ENCODE peak calls at places on chromosomes 3 and 15, in seven cellular contexts. One of them, this sample, is unnamed.
A peak's percentile ranks its signal among the peaks of the same experiment; 100 is the strongest.

GRCh38 chr3:146968204-146968651 is 363.1 kb upstream of the PLSCR5 start:
- DNase-seq in NCI-H2227 treated with DMSO at 0.1 percent for 48 hours: no peak
- DNase-seq in H54: peak; percentile 12
- DNase-seq in NCI-H1092: no peak
- DNase-seq in NCI-H345: no peak
- DNase-seq in left cardiac atrium: no peak
- DNase-seq in DND-41: peak; percentile 35
- DNase-seq in this sample: no peak

GRCh38 chr3:136070953-136071949 is 105.7 kb downstream of the PPP2R3A start:
- DNase-seq in NCI-H1092: no peak
- DNase-seq in left cardiac atrium: no peak
- DNase-seq in NCI-H345: no peak
- DNase-seq in NCI-H2227 treated with DMSO at 0.1 percent for 48 hours: no peak
- DNase-seq in DND-41: no peak
- DNase-seq in H54: no peak
- DNase-seq in this sample: no peak

GRCh38 chr3:10004506-10004905 is 17.9 kb upstream of the EMC3 start:
- DNase-seq in NCI-H2227 treated with DMSO at 0.1 percent for 48 hours: no peak
- DNase-seq in H54: no peak
- DNase-seq in DND-41: no peak
- DNase-seq in NCI-H345: no peak
- DNase-seq in NCI-H1092: no peak
- DNase-seq in left cardiac atrium: no peak
- DNase-seq in this sample: no peak

GRCh38 chr3:138948371-138949001 is 1.5 kb downstream of the FOXL2NB start:
- DNase-seq in NCI-H2227 treated with DMSO at 0.1 percent for 48 hours: no peak
- DNase-seq in left cardiac atrium: no peak
- DNase-seq in DND-41: no peak
- DNase-seq in NCI-H1092: no peak
- DNase-seq in H54: no peak
- DNase-seq in NCI-H345: no peak
- DNase-seq in this sample: no peak

GRCh38 chr3:157089455-157090221 is 70.3 kb downstream of the CCNL1 start:
- DNase-seq in NCI-H1092: no peak
- DNase-seq in left cardiac atrium: peak; percentile 41
- DNase-seq in NCI-H2227 treated with DMSO at 0.1 percent for 48 hours: no peak
- DNase-seq in DND-41: no peak
- DNase-seq in H54: no peak
- DNase-seq in NCI-H345: no peak
- DNase-seq in this sample: no peak

GRCh38 chr15:31371520-31372240 is 45.0 kb downstream of the KLF13 start:
- DNase-seq in NCI-H2227 treated with DMSO at 0.1 percent for 48 hours: no peak
- DNase-seq in H54: no peak
- DNase-seq in NCI-H345: no peak
- DNase-seq in left cardiac atrium: no peak
- DNase-seq in NCI-H1092: no peak
- DNase-seq in DND-41: no peak
- DNase-seq in this sample: peak; percentile 56

GRCh38 chr3:194782767-194783404 is 97.2 kb downstream of the FAM43A start:
- DNase-seq in left cardiac atrium: no peak
- DNase-seq in NCI-H2227 treated with DMSO at 0.1 percent for 48 hours: no peak
- DNase-seq in H54: no peak
- DNase-seq in DND-41: no peak
- DNase-seq in NCI-H1092: peak; percentile 20
- DNase-seq in NCI-H345: peak; percentile 84
- DNase-seq in this sample: no peak

GRCh38 chr3:16365454-16366128 is 100.6 kb downstream of the OXNAD1 start:
- DNase-seq in DND-41: no peak
- DNase-seq in left cardiac atrium: no peak
- DNase-seq in NCI-H1092: no peak
- DNase-seq in NCI-H2227 treated with DMSO at 0.1 percent for 48 hours: no peak
- DNase-seq in NCI-H345: no peak
- DNase-seq in H54: no peak
- DNase-seq in this sample: no peak

GRCh38 chr3:46892285-46893145 is 15.0 kb downstream of the PTH1R start:
- DNase-seq in NCI-H345: peak; percentile 8
- DNase-seq in DND-41: no peak
- DNase-seq in left cardiac atrium: peak; percentile 83
- DNase-seq in NCI-H2227 treated with DMSO at 0.1 percent for 48 hours: peak; percentile 44
- DNase-seq in H54: peak; percentile 97
- DNase-seq in NCI-H1092: no peak
- DNase-seq in this sample: peak; percentile 71

GRCh38 chr3:139111392-139112229 is 66.9 kb upstream of the PRR23C start:
- DNase-seq in left cardiac atrium: peak; percentile 63
- DNase-seq in H54: peak; percentile 30
- DNase-seq in NCI-H1092: peak; percentile 22
- DNase-seq in NCI-H2227 treated with DMSO at 0.1 percent for 48 hours: peak; percentile 53
- DNase-seq in NCI-H345: peak; percentile 25
- DNase-seq in DND-41: peak; percentile 58
- DNase-seq in this sample: peak; percentile 51

GRCh38 chr15:98514034-98514622 is 134.2 kb upstream of the IGF1R start:
- DNase-seq in NCI-H1092: no peak
- DNase-seq in NCI-H2227 treated with DMSO at 0.1 percent for 48 hours: no peak
- DNase-seq in left cardiac atrium: no peak
- DNase-seq in H54: no peak
- DNase-seq in DND-41: no peak
- DNase-seq in NCI-H345: no peak
- DNase-seq in this sample: no peak

GRCh38 chr15:89400121-89400996 is 65.7 kb upstream of the POLG start:
- DNase-seq in NCI-H2227 treated with DMSO at 0.1 percent for 48 hours: peak; percentile 36
- DNase-seq in H54: no peak
- DNase-seq in NCI-H1092: no peak
- DNase-seq in DND-41: no peak
- DNase-seq in NCI-H345: peak; percentile 30
- DNase-seq in left cardiac atrium: no peak
- DNase-seq in this sample: no peak

GRCh38 chr3:41711656-41712055 is 250.2 kb downstream of the ULK4 start:
- DNase-seq in left cardiac atrium: no peak
- DNase-seq in NCI-H2227 treated with DMSO at 0.1 percent for 48 hours: no peak
- DNase-seq in H54: no peak
- DNase-seq in DND-41: no peak
- DNase-seq in NCI-H1092: no peak
- DNase-seq in NCI-H345: no peak
- DNase-seq in this sample: no peak

GRCh38 chr15:36117394-36117793 is 462.0 kb upstream of the CDIN1 start:
- DNase-seq in NCI-H2227 treated with DMSO at 0.1 percent for 48 hours: no peak
- DNase-seq in DND-41: no peak
- DNase-seq in H54: no peak
- DNase-seq in left cardiac atrium: no peak
- DNase-seq in NCI-H345: no peak
- DNase-seq in NCI-H1092: no peak
- DNase-seq in this sample: no peak

GRCh38 chr15:39629376-39629775 is 48.5 kb downstream of the THBS1 start:
- DNase-seq in DND-41: no peak
- DNase-seq in NCI-H2227 treated with DMSO at 0.1 percent for 48 hours: no peak
- DNase-seq in NCI-H345: no peak
- DNase-seq in left cardiac atrium: no peak
- DNase-seq in NCI-H1092: no peak
- DNase-seq in H54: peak; percentile 32
- DNase-seq in this sample: no peak

GRCh38 chr3:149705416-149705815 is 46.9 kb downstream of the COMMD2 start:
- DNase-seq in NCI-H1092: no peak
- DNase-seq in NCI-H345: no peak
- DNase-seq in H54: no peak
- DNase-seq in NCI-H2227 treated with DMSO at 0.1 percent for 48 hours: no peak
- DNase-seq in left cardiac atrium: no peak
- DNase-seq in DND-41: no peak
- DNase-seq in this sample: no peak

GRCh38 chr3:189626286-189626685 is 4.9 kb upstream of the TP63 start:
- DNase-seq in NCI-H345: no peak
- DNase-seq in H54: no peak
- DNase-seq in left cardiac atrium: no peak
- DNase-seq in NCI-H2227 treated with DMSO at 0.1 percent for 48 hours: no peak
- DNase-seq in DND-41: no peak
- DNase-seq in NCI-H1092: no peak
- DNase-seq in this sample: no peak

GRCh38 chr3:41140242-41140641 is 59.1 kb upstream of the CTNNB1 start:
- DNase-seq in NCI-H345: no peak
- DNase-seq in left cardiac atrium: no peak
- DNase-seq in H54: no peak
- DNase-seq in DND-41: no peak
- DNase-seq in NCI-H1092: no peak
- DNase-seq in NCI-H2227 treated with DMSO at 0.1 percent for 48 hours: no peak
- DNase-seq in this sample: no peak

GRCh38 chr3:184676927-184677326 is 34.9 kb downstream of the MAGEF1 start:
- DNase-seq in left cardiac atrium: no peak
- DNase-seq in NCI-H2227 treated with DMSO at 0.1 percent for 48 hours: no peak
- DNase-seq in NCI-H345: no peak
- DNase-seq in H54: no peak
- DNase-seq in NCI-H1092: no peak
- DNase-seq in DND-41: no peak
- DNase-seq in this sample: peak; percentile 47

GRCh38 chr3:96959902-96960596 is 145.7 kb downstream of the EPHA6 start:
- DNase-seq in H54: no peak
- DNase-seq in NCI-H1092: no peak
- DNase-seq in left cardiac atrium: no peak
- DNase-seq in DND-41: no peak
- DNase-seq in NCI-H2227 treated with DMSO at 0.1 percent for 48 hours: no peak
- DNase-seq in NCI-H345: no peak
- DNase-seq in this sample: no peak

GRCh38 chr3:11944052-11944673 is 60.0 kb upstream of the SYN2 start:
- DNase-seq in NCI-H1092: peak; percentile 19
- DNase-seq in DND-41: no peak
- DNase-seq in NCI-H345: peak; percentile 54
- DNase-seq in H54: peak; percentile 30
- DNase-seq in left cardiac atrium: no peak
- DNase-seq in NCI-H2227 treated with DMSO at 0.1 percent for 48 hours: no peak
- DNase-seq in this sample: no peak

GRCh38 chr3:186669378-186670084 is 3.7 kb downstream of the HRG start:
- DNase-seq in NCI-H345: no peak
- DNase-seq in NCI-H2227 treated with DMSO at 0.1 percent for 48 hours: no peak
- DNase-seq in left cardiac atrium: no peak
- DNase-seq in NCI-H1092: no peak
- DNase-seq in DND-41: no peak
- DNase-seq in H54: no peak
- DNase-seq in this sample: no peak

GRCh38 chr15:98568382-98569017 is 79.8 kb upstream of the IGF1R start:
- DNase-seq in H54: no peak
- DNase-seq in NCI-H2227 treated with DMSO at 0.1 percent for 48 hours: no peak
- DNase-seq in left cardiac atrium: no peak
- DNase-seq in DND-41: no peak
- DNase-seq in NCI-H1092: no peak
- DNase-seq in NCI-H345: no peak
- DNase-seq in this sample: no peak

GRCh38 chr15:79938143-79938542 is 32.9 kb downstream of the BCL2A1 start:
- DNase-seq in DND-41: no peak
- DNase-seq in left cardiac atrium: no peak
- DNase-seq in NCI-H2227 treated with DMSO at 0.1 percent for 48 hours: no peak
- DNase-seq in H54: no peak
- DNase-seq in NCI-H1092: no peak
- DNase-seq in NCI-H345: no peak
- DNase-seq in this sample: no peak

GRCh38 chr3:13053915-13054704 is 19.1 kb downstream of the IQSEC1 start:
- DNase-seq in NCI-H1092: no peak
- DNase-seq in NCI-H2227 treated with DMSO at 0.1 percent for 48 hours: no peak
- DNase-seq in H54: no peak
- DNase-seq in NCI-H345: no peak
- DNase-seq in left cardiac atrium: no peak
- DNase-seq in DND-41: no peak
- DNase-seq in this sample: peak; percentile 4

GRCh38 chr3:127449489-127450212 is 140.9 kb downstream of the TPRA1 start:
- DNase-seq in NCI-H2227 treated with DMSO at 0.1 percent for 48 hours: no peak
- DNase-seq in left cardiac atrium: peak; percentile 1
- DNase-seq in NCI-H1092: no peak
- DNase-seq in DND-41: no peak
- DNase-seq in H54: no peak
- DNase-seq in NCI-H345: no peak
- DNase-seq in this sample: no peak

GRCh38 chr3:162487138-162487537 is 990.5 kb downstream of the OTOL1 start:
- DNase-seq in left cardiac atrium: no peak
- DNase-seq in H54: no peak
- DNase-seq in NCI-H345: no peak
- DNase-seq in NCI-H2227 treated with DMSO at 0.1 percent for 48 hours: no peak
- DNase-seq in NCI-H1092: no peak
- DNase-seq in DND-41: no peak
- DNase-seq in this sample: no peak

GRCh38 chr3:128845695-128846491 is 33.5 kb upstream of the ACAD9 start:
- DNase-seq in H54: peak; percentile 99
- DNase-seq in NCI-H2227 treated with DMSO at 0.1 percent for 48 hours: no peak
- DNase-seq in left cardiac atrium: peak; percentile 91
- DNase-seq in NCI-H1092: peak; percentile 14
- DNase-seq in NCI-H345: peak; percentile 48
- DNase-seq in DND-41: peak; percentile 36
- DNase-seq in this sample: peak; percentile 88

GRCh38 chr3:9841015-9841414 is 2.8 kb downstream of the RPUSD3 start:
- DNase-seq in NCI-H345: no peak
- DNase-seq in left cardiac atrium: no peak
- DNase-seq in NCI-H1092: no peak
- DNase-seq in H54: no peak
- DNase-seq in NCI-H2227 treated with DMSO at 0.1 percent for 48 hours: no peak
- DNase-seq in DND-41: no peak
- DNase-seq in this sample: no peak

GRCh38 chr3:12730511-12731234 is 28.4 kb downstream of the TMEM40 start:
- DNase-seq in DND-41: no peak
- DNase-seq in NCI-H1092: no peak
- DNase-seq in NCI-H2227 treated with DMSO at 0.1 percent for 48 hours: no peak
- DNase-seq in NCI-H345: no peak
- DNase-seq in left cardiac atrium: no peak
- DNase-seq in H54: no peak
- DNase-seq in this sample: no peak

GRCh38 chr3:54120657-54121403 is 1.5 kb upstream of the CACNA2D3 start:
- DNase-seq in H54: no peak
- DNase-seq in DND-41: no peak
- DNase-seq in NCI-H1092: no peak
- DNase-seq in NCI-H345: peak; percentile 38
- DNase-seq in left cardiac atrium: no peak
- DNase-seq in NCI-H2227 treated with DMSO at 0.1 percent for 48 hours: no peak
- DNase-seq in this sample: no peak

GRCh38 chr15:66233487-66234415 is 19.8 kb downstream of the MEGF11 start:
- DNase-seq in left cardiac atrium: no peak
- DNase-seq in NCI-H345: no peak
- DNase-seq in NCI-H1092: no peak
- DNase-seq in H54: no peak
- DNase-seq in NCI-H2227 treated with DMSO at 0.1 percent for 48 hours: no peak
- DNase-seq in DND-41: no peak
- DNase-seq in this sample: no peak

GRCh38 chr3:178297204-178297603 is 239.0 kb upstream of the KCNMB2 start:
- DNase-seq in left cardiac atrium: no peak
- DNase-seq in NCI-H2227 treated with DMSO at 0.1 percent for 48 hours: no peak
- DNase-seq in H54: no peak
- DNase-seq in NCI-H1092: no peak
- DNase-seq in NCI-H345: no peak
- DNase-seq in DND-41: no peak
- DNase-seq in this sample: no peak

GRCh38 chr15:39583586-39584265 is 2.8 kb downstream of the THBS1 start:
- DNase-seq in NCI-H1092: no peak
- DNase-seq in H54: no peak
- DNase-seq in DND-41: peak; percentile 6
- DNase-seq in NCI-H2227 treated with DMSO at 0.1 percent for 48 hours: no peak
- DNase-seq in NCI-H345: no peak
- DNase-seq in left cardiac atrium: no peak
- DNase-seq in this sample: no peak

GRCh38 chr3:16178628-16178988 is 4.1 kb downstream of the GALNT15 start:
- DNase-seq in DND-41: no peak
- DNase-seq in NCI-H345: no peak
- DNase-seq in NCI-H2227 treated with DMSO at 0.1 percent for 48 hours: no peak
- DNase-seq in NCI-H1092: no peak
- DNase-seq in left cardiac atrium: no peak
- DNase-seq in H54: no peak
- DNase-seq in this sample: no peak

GRCh38 chr3:155173771-155174170 is 93.7 kb downstream of the MME start:
- DNase-seq in H54: no peak
- DNase-seq in NCI-H2227 treated with DMSO at 0.1 percent for 48 hours: no peak
- DNase-seq in NCI-H1092: no peak
- DNase-seq in left cardiac atrium: no peak
- DNase-seq in DND-41: no peak
- DNase-seq in NCI-H345: no peak
- DNase-seq in this sample: no peak

GRCh38 chr3:151567477-151567876 is 106.6 kb upstream of the IGSF10 start:
- DNase-seq in H54: no peak
- DNase-seq in DND-41: no peak
- DNase-seq in left cardiac atrium: no peak
- DNase-seq in NCI-H1092: no peak
- DNase-seq in NCI-H345: no peak
- DNase-seq in NCI-H2227 treated with DMSO at 0.1 percent for 48 hours: no peak
- DNase-seq in this sample: no peak

GRCh38 chr15:59833366-59833765 is 144.2 kb upstream of the BNIP2 start:
- DNase-seq in DND-41: no peak
- DNase-seq in NCI-H345: peak; percentile 55
- DNase-seq in NCI-H1092: peak; percentile 3
- DNase-seq in left cardiac atrium: no peak
- DNase-seq in H54: no peak
- DNase-seq in NCI-H2227 treated with DMSO at 0.1 percent for 48 hours: no peak
- DNase-seq in this sample: no peak

This sample was measured in psoas muscle.